ENCODE peak calls at places on chromosome 1, in five cellular contexts. One of them, this sample, is unnamed.
A peak's percentile ranks its signal among the peaks of the same experiment; 100 is the strongest.

GRCh38 chr1:24222008-24222407 is 34.9 kb upstream of the IFNLR1 start:
- DNase-seq in nephron progenitor cell: no peak
- DNase-seq in AG09309: no peak
- DNase-seq in fibroblast of pulmonary artery: no peak
- DNase-seq in body of pancreas: no peak
- DNase-seq in this sample: no peak

GRCh38 chr1:206609229-206609991 is 2.9 kb downstream of the EIF2D start:
- DNase-seq in fibroblast of pulmonary artery: peak; percentile 27
- DNase-seq in AG09309: no peak
- DNase-seq in nephron progenitor cell: no peak
- DNase-seq in body of pancreas: no peak
- DNase-seq in this sample: no peak

GRCh38 chr1:41315867-41316266 is 45.4 kb upstream of the FOXO6 start:
- DNase-seq in fibroblast of pulmonary artery: no peak
- DNase-seq in body of pancreas: no peak
- DNase-seq in AG09309: no peak
- DNase-seq in nephron progenitor cell: no peak
- DNase-seq in this sample: no peak

GRCh38 chr1:52424757-52425265 is 20.4 kb downstream of the PRPF38A start:
- DNase-seq in nephron progenitor cell: no peak
- DNase-seq in body of pancreas: no peak
- DNase-seq in fibroblast of pulmonary artery: no peak
- DNase-seq in AG09309: no peak
- DNase-seq in this sample: no peak

GRCh38 chr1:154574715-154575114 is 7.1 kb downstream of the CHRNB2 start:
- DNase-seq in body of pancreas: no peak
- DNase-seq in nephron progenitor cell: no peak
- DNase-seq in AG09309: no peak
- DNase-seq in fibroblast of pulmonary artery: peak; percentile 24
- DNase-seq in this sample: no peak

GRCh38 chr1:203751051-203751450 is 13.9 kb upstream of the LAX1 start:
- DNase-seq in nephron progenitor cell: no peak
- DNase-seq in fibroblast of pulmonary artery: peak; percentile 66
- DNase-seq in body of pancreas: no peak
- DNase-seq in AG09309: no peak
- DNase-seq in this sample: no peak

GRCh38 chr1:192580351-192580962 is 4.9 kb downstream of the RGS1 start:
- DNase-seq in fibroblast of pulmonary artery: peak; percentile 83
- DNase-seq in AG09309: no peak
- DNase-seq in body of pancreas: peak; percentile 37
- DNase-seq in nephron progenitor cell: no peak
- DNase-seq in this sample: no peak

GRCh38 chr1:59076612-59077011 is 220.3 kb upstream of the FGGY start:
- DNase-seq in nephron progenitor cell: no peak
- DNase-seq in body of pancreas: no peak
- DNase-seq in fibroblast of pulmonary artery: no peak
- DNase-seq in AG09309: no peak
- DNase-seq in this sample: no peak

GRCh38 chr1:223319373-223319772 is 44.6 kb downstream of the SUSD4 start:
- DNase-seq in AG09309: no peak
- DNase-seq in fibroblast of pulmonary artery: no peak
- DNase-seq in body of pancreas: no peak
- DNase-seq in nephron progenitor cell: no peak
- DNase-seq in this sample: no peak

GRCh38 chr1:226946841-226947240 is 6.7 kb downstream of the COQ8A start:
- DNase-seq in body of pancreas: peak; percentile 64
- DNase-seq in AG09309: no peak
- DNase-seq in fibroblast of pulmonary artery: no peak
- DNase-seq in nephron progenitor cell: no peak
- DNase-seq in this sample: no peak

GRCh38 chr1:173414539-173414938 is 62.6 kb upstream of the PRDX6 start:
- DNase-seq in AG09309: no peak
- DNase-seq in nephron progenitor cell: no peak
- DNase-seq in body of pancreas: no peak
- DNase-seq in fibroblast of pulmonary artery: no peak
- DNase-seq in this sample: no peak

GRCh38 chr1:64469977-64470669 is at the start of gene CACHD1:
- DNase-seq in nephron progenitor cell: peak; percentile 88
- DNase-seq in body of pancreas: peak; percentile 82
- DNase-seq in AG09309: peak; percentile 42
- DNase-seq in fibroblast of pulmonary artery: peak; percentile 78
- DNase-seq in this sample: peak; percentile 66

GRCh38 chr1:12112711-12113161 is 49.6 kb downstream of the TNFRSF8 start:
- DNase-seq in body of pancreas: no peak
- DNase-seq in AG09309: no peak
- DNase-seq in nephron progenitor cell: no peak
- DNase-seq in fibroblast of pulmonary artery: peak; percentile 17
- DNase-seq in this sample: no peak

GRCh38 chr1:167860231-167860923 is 53.6 kb downstream of the ADCY10 start:
- DNase-seq in fibroblast of pulmonary artery: no peak
- DNase-seq in nephron progenitor cell: no peak
- DNase-seq in AG09309: no peak
- DNase-seq in body of pancreas: no peak
- DNase-seq in this sample: no peak

GRCh38 chr1:11541236-11541635 is 62.3 kb downstream of the DISP3 start:
- DNase-seq in body of pancreas: no peak
- DNase-seq in fibroblast of pulmonary artery: no peak
- DNase-seq in nephron progenitor cell: no peak
- DNase-seq in AG09309: no peak
- DNase-seq in this sample: no peak

GRCh38 chr1:42368096-42368795 is 12.3 kb upstream of the RIMKLA start:
- DNase-seq in body of pancreas: peak; percentile 28
- DNase-seq in AG09309: no peak
- DNase-seq in fibroblast of pulmonary artery: no peak
- DNase-seq in nephron progenitor cell: no peak
- DNase-seq in this sample: no peak

GRCh38 chr1:203628185-203628996 is 1.8 kb downstream of the ATP2B4 start:
- DNase-seq in AG09309: no peak
- DNase-seq in fibroblast of pulmonary artery: peak; percentile 67
- DNase-seq in body of pancreas: peak; percentile 34
- DNase-seq in nephron progenitor cell: peak; percentile 58
- DNase-seq in this sample: peak; percentile 14

GRCh38 chr1:93694039-93694438 is 12.4 kb upstream of the BCAR3 start:
- DNase-seq in body of pancreas: no peak
- DNase-seq in fibroblast of pulmonary artery: no peak
- DNase-seq in nephron progenitor cell: no peak
- DNase-seq in AG09309: no peak
- DNase-seq in this sample: no peak

GRCh38 chr1:183515002-183515689 is 42.8 kb downstream of the SMG7 start:
- DNase-seq in nephron progenitor cell: no peak
- DNase-seq in body of pancreas: no peak
- DNase-seq in fibroblast of pulmonary artery: peak; percentile 53
- DNase-seq in AG09309: peak; percentile 46
- DNase-seq in this sample: no peak

GRCh38 chr1:31584869-31585735 is 8.8 kb downstream of the TINAGL1 start:
- DNase-seq in fibroblast of pulmonary artery: no peak
- DNase-seq in AG09309: no peak
- DNase-seq in nephron progenitor cell: no peak
- DNase-seq in body of pancreas: no peak
- DNase-seq in this sample: no peak

GRCh38 chr1:50969611-50970507 is at the start of gene CDKN2C:
- DNase-seq in body of pancreas: peak; percentile 69
- DNase-seq in fibroblast of pulmonary artery: peak; percentile 80
- DNase-seq in nephron progenitor cell: peak; percentile 60
- DNase-seq in AG09309: peak; percentile 89
- DNase-seq in this sample: peak; percentile 22

GRCh38 chr1:50970508-50970885 is 452 bp downstream of the CDKN2C start:
- DNase-seq in fibroblast of pulmonary artery: no peak
- DNase-seq in body of pancreas: no peak
- DNase-seq in nephron progenitor cell: no peak
- DNase-seq in AG09309: no peak
- DNase-seq in this sample: no peak

GRCh38 chr1:50968021-50968883 is 1.8 kb upstream of the CDKN2C start:
- DNase-seq in nephron progenitor cell: peak; percentile 85
- DNase-seq in AG09309: peak; percentile 68
- DNase-seq in body of pancreas: peak; percentile 91
- DNase-seq in fibroblast of pulmonary artery: peak; percentile 91
- DNase-seq in this sample: peak; percentile 63

GRCh38 chr1:50967416-50968020 is 2.5 kb upstream of the CDKN2C start:
- DNase-seq in body of pancreas: no peak
- DNase-seq in fibroblast of pulmonary artery: no peak
- DNase-seq in nephron progenitor cell: no peak
- DNase-seq in AG09309: no peak
- DNase-seq in this sample: no peak

DNA sequence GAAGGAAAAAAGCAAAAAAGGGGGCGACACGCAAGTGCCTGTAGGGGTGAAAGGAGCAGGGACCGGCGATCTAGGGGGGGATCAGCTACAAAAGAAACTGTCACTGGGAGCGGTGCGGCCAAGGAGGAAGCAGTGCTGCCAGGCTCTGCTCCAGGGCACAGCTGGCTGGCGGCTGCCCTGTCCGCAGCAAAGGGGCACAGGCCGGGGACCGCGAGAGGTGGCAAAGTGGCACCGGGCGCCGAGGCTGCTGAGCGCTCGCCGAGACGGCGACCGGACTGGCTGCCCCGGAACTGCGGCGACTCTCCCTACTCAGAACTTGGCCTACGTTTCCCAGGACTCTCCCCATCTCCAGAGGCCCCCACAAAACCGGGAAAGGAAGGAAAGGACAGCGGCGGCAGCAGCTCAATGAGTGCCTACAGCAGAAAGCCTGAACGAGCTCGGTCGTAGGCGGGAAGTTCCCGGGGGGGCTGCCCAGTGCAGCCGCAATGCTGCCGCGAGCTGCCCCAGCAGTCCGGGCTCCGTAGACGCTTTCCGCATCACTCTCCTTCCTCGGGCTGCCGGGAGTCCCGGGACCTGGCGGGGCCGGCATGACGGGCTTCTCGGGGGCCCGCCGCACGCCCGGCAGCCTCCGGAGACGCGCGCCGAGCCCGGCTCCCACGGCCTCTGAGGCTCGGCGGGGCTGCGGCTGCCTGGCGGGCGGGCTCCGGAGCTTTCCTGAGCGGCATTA is 998 bp upstream of the CDKN2C start:
- DNase-seq in fibroblast of pulmonary artery: peak; percentile 12
- DNase-seq in body of pancreas: peak; percentile 58
- DNase-seq in nephron progenitor cell: peak; percentile 47
- DNase-seq in AG09309: no peak
- DNase-seq in this sample: peak; percentile 17
- TF ChIP-seq CTCF in fibroblast of pulmonary artery: no peak
- TF ChIP-seq CTCF in body of pancreas: no peak
- TF ChIP-seq CTCF in nephron progenitor cell: no peak
- TF ChIP-seq CTCF in AG09309: no peak
- TF ChIP-seq CTCF in this sample: no peak

GRCh38 chr1:241762713-241763339 is 85.2 kb upstream of the EXO1 start:
- DNase-seq in body of pancreas: no peak
- DNase-seq in nephron progenitor cell: no peak
- DNase-seq in AG09309: no peak
- DNase-seq in fibroblast of pulmonary artery: no peak
- DNase-seq in this sample: no peak
- TF ChIP-seq CTCF in body of pancreas: no peak
- TF ChIP-seq CTCF in nephron progenitor cell: no peak
- TF ChIP-seq CTCF in AG09309: no peak
- TF ChIP-seq CTCF in fibroblast of pulmonary artery: no peak
- TF ChIP-seq CTCF in this sample: no peak

GRCh38 chr1:22643381-22643780 is at the start of gene C1QC:
- DNase-seq in nephron progenitor cell: no peak
- DNase-seq in body of pancreas: no peak
- DNase-seq in fibroblast of pulmonary artery: no peak
- DNase-seq in AG09309: no peak
- DNase-seq in this sample: no peak
- TF ChIP-seq CTCF in nephron progenitor cell: no peak
- TF ChIP-seq CTCF in body of pancreas: no peak
- TF ChIP-seq CTCF in fibroblast of pulmonary artery: no peak
- TF ChIP-seq CTCF in AG09309: peak; percentile 1
- TF ChIP-seq CTCF in this sample: no peak

GRCh38 chr1:117671781-117672501 is 66.1 kb downstream of the TENT5C start:
- DNase-seq in nephron progenitor cell: peak; percentile 26
- DNase-seq in body of pancreas: peak; percentile 78
- DNase-seq in AG09309: no peak
- DNase-seq in fibroblast of pulmonary artery: peak; percentile 75
- DNase-seq in this sample: no peak
- TF ChIP-seq CTCF in nephron progenitor cell: peak; percentile 8
- TF ChIP-seq CTCF in body of pancreas: peak; percentile 30
- TF ChIP-seq CTCF in AG09309: no peak
- TF ChIP-seq CTCF in fibroblast of pulmonary artery: peak; percentile 44
- TF ChIP-seq CTCF in this sample: peak; percentile 31

GRCh38 chr1:13543927-13544556 is 30.2 kb upstream of the LRRC38 start:
- DNase-seq in nephron progenitor cell: peak; percentile 54
- DNase-seq in fibroblast of pulmonary artery: peak; percentile 29
- DNase-seq in body of pancreas: peak; percentile 45
- DNase-seq in AG09309: no peak
- DNase-seq in this sample: no peak
- TF ChIP-seq CTCF in nephron progenitor cell: peak; percentile 36
- TF ChIP-seq CTCF in fibroblast of pulmonary artery: peak; percentile 48
- TF ChIP-seq CTCF in body of pancreas: peak; percentile 48
- TF ChIP-seq CTCF in AG09309: no peak
- TF ChIP-seq CTCF in this sample: peak; percentile 24

GRCh38 chr1:184954232-184954995 is 19.9 kb downstream of the NIBAN1 start:
- DNase-seq in fibroblast of pulmonary artery: no peak
- DNase-seq in AG09309: no peak
- DNase-seq in body of pancreas: no peak
- DNase-seq in nephron progenitor cell: no peak
- DNase-seq in this sample: no peak
- TF ChIP-seq CTCF in fibroblast of pulmonary artery: no peak
- TF ChIP-seq CTCF in AG09309: peak; percentile 21
- TF ChIP-seq CTCF in body of pancreas: no peak
- TF ChIP-seq CTCF in nephron progenitor cell: no peak
- TF ChIP-seq CTCF in this sample: no peak

DNA sequence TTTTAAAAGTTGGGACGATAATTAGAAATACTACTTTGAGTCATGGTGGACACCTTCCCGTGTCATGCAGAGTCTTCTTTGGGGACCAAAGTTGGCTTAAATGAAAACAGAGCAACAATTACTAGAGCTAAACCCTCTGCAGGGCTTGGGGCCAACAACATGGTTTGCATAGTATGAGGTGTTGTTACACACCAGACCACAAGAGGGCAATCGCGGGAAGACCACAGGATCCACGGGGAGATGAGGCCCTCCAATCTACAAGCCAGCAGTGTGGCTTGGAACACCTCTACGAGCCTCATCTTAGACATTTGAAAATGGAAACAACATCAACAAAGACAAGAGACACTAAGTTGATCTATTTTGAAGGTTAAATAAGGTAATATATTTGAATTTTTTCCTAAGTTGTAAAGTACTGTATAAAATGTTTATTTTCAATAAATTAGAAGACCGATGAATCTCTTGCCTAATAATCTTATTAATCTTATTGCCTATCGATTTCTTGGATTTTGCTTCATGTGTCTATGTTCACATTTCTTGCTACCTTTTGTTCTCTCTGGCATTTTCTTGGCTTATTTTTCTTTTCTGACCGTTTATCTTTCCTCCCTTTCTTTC is 8.2 kb upstream of the SMCP start:
- DNase-seq in nephron progenitor cell: peak; percentile 74
- DNase-seq in body of pancreas: peak; percentile 75
- DNase-seq in AG09309: peak; percentile 17
- DNase-seq in fibroblast of pulmonary artery: peak; percentile 73
- DNase-seq in this sample: peak; percentile 46
- TF ChIP-seq CTCF in nephron progenitor cell: peak; percentile 66
- TF ChIP-seq CTCF in body of pancreas: peak; percentile 64
- TF ChIP-seq CTCF in AG09309: peak; percentile 78
- TF ChIP-seq CTCF in fibroblast of pulmonary artery: peak; percentile 90
- TF ChIP-seq CTCF in this sample: peak; percentile 71